ENCODE peak calls at places on chromosomes 7 and 10, in eight cellular contexts. One of them, this sample, is unnamed.

GRCh38 chr7:113270790-113271189 is 152.4 kb upstream of the SMIM30 start:
- DNase-seq in type B pancreatic cell: no peak
- DNase-seq in Calu3: no peak
- DNase-seq in NCI-H2081 treated with DMSO at 0.1 percent for 48 hours: no peak
- DNase-seq in stimulated activated CD4-positive, alpha-beta T cell treated with anti-CD3 and anti-CD28 coated beads, TNF-alpha, amount 100 ng/mL, for 24 hours: no peak
- DNase-seq in retina: no peak
- DNase-seq in iPS-NIHi11: no peak
- DNase-seq in lower leg skin: no peak
- DNase-seq in this sample: no peak

GRCh38 chr7:36943591-36944430 is 219.5 kb upstream of the AOAH start:
- DNase-seq in stimulated activated CD4-positive, alpha-beta T cell treated with anti-CD3 and anti-CD28 coated beads, TNF-alpha, amount 100 ng/mL, for 24 hours: no peak
- DNase-seq in Calu3: no peak
- DNase-seq in lower leg skin: no peak
- DNase-seq in NCI-H2081 treated with DMSO at 0.1 percent for 48 hours: no peak
- DNase-seq in iPS-NIHi11: no peak
- DNase-seq in retina: no peak
- DNase-seq in type B pancreatic cell: no peak
- DNase-seq in this sample: no peak

GRCh38 chr7:128785738-128786137 is 6.0 kb upstream of the CCDC136 start:
- DNase-seq in lower leg skin: no peak
- DNase-seq in NCI-H2081 treated with DMSO at 0.1 percent for 48 hours: no peak
- DNase-seq in Calu3: no peak
- DNase-seq in type B pancreatic cell: no peak
- DNase-seq in retina: no peak
- DNase-seq in iPS-NIHi11: no peak
- DNase-seq in stimulated activated CD4-positive, alpha-beta T cell treated with anti-CD3 and anti-CD28 coated beads, TNF-alpha, amount 100 ng/mL, for 24 hours: no peak
- DNase-seq in this sample: no peak

GRCh38 chr10:120308590-120308989 is 148.4 kb upstream of the PLPP4 start:
- DNase-seq in NCI-H2081 treated with DMSO at 0.1 percent for 48 hours: no peak
- DNase-seq in iPS-NIHi11: no peak
- DNase-seq in type B pancreatic cell: no peak
- DNase-seq in stimulated activated CD4-positive, alpha-beta T cell treated with anti-CD3 and anti-CD28 coated beads, TNF-alpha, amount 100 ng/mL, for 24 hours: no peak
- DNase-seq in Calu3: no peak
- DNase-seq in lower leg skin: no peak
- DNase-seq in retina: no peak
- DNase-seq in this sample: no peak

GRCh38 chr7:134313543-134313942 is 3.2 kb downstream of the SLC35B4 start:
- DNase-seq in lower leg skin: no peak
- DNase-seq in NCI-H2081 treated with DMSO at 0.1 percent for 48 hours: no peak
- DNase-seq in iPS-NIHi11: no peak
- DNase-seq in retina: no peak
- DNase-seq in Calu3: no peak
- DNase-seq in stimulated activated CD4-positive, alpha-beta T cell treated with anti-CD3 and anti-CD28 coated beads, TNF-alpha, amount 100 ng/mL, for 24 hours: no peak
- DNase-seq in type B pancreatic cell: no peak
- DNase-seq in this sample: no peak

GRCh38 chr10:108097258-108097657 is 932.8 kb upstream of the SORCS1 start:
- DNase-seq in stimulated activated CD4-positive, alpha-beta T cell treated with anti-CD3 and anti-CD28 coated beads, TNF-alpha, amount 100 ng/mL, for 24 hours: no peak
- DNase-seq in iPS-NIHi11: no peak
- DNase-seq in lower leg skin: no peak
- DNase-seq in Calu3: no peak
- DNase-seq in retina: no peak
- DNase-seq in type B pancreatic cell: no peak
- DNase-seq in NCI-H2081 treated with DMSO at 0.1 percent for 48 hours: no peak
- DNase-seq in this sample: no peak

GRCh38 chr10:8044908-8045727 is 9.4 kb upstream of the GATA3 start:
- DNase-seq in stimulated activated CD4-positive, alpha-beta T cell treated with anti-CD3 and anti-CD28 coated beads, TNF-alpha, amount 100 ng/mL, for 24 hours: no peak
- DNase-seq in iPS-NIHi11: peak
- DNase-seq in lower leg skin: no peak
- DNase-seq in type B pancreatic cell: no peak
- DNase-seq in retina: peak
- DNase-seq in NCI-H2081 treated with DMSO at 0.1 percent for 48 hours: no peak
- DNase-seq in Calu3: no peak
- DNase-seq in this sample: no peak

GRCh38 chr7:155930061-155930460 is 117.8 kb upstream of the SHH start:
- DNase-seq in lower leg skin: no peak
- DNase-seq in NCI-H2081 treated with DMSO at 0.1 percent for 48 hours: no peak
- DNase-seq in stimulated activated CD4-positive, alpha-beta T cell treated with anti-CD3 and anti-CD28 coated beads, TNF-alpha, amount 100 ng/mL, for 24 hours: no peak
- DNase-seq in type B pancreatic cell: no peak
- DNase-seq in Calu3: no peak
- DNase-seq in retina: no peak
- DNase-seq in iPS-NIHi11: no peak
- DNase-seq in this sample: no peak

GRCh38 chr7:78039791-78040776 is 241.5 kb downstream of the PHTF2 start:
- DNase-seq in iPS-NIHi11: peak
- DNase-seq in lower leg skin: no peak
- DNase-seq in NCI-H2081 treated with DMSO at 0.1 percent for 48 hours: no peak
- DNase-seq in stimulated activated CD4-positive, alpha-beta T cell treated with anti-CD3 and anti-CD28 coated beads, TNF-alpha, amount 100 ng/mL, for 24 hours: peak
- DNase-seq in type B pancreatic cell: no peak
- DNase-seq in retina: peak
- DNase-seq in Calu3: no peak
- DNase-seq in this sample: no peak

GRCh38 chr10:35545878-35546631 is 59.1 kb upstream of the GJD4 start:
- DNase-seq in Calu3: no peak
- DNase-seq in type B pancreatic cell: no peak
- DNase-seq in iPS-NIHi11: no peak
- DNase-seq in retina: no peak
- DNase-seq in stimulated activated CD4-positive, alpha-beta T cell treated with anti-CD3 and anti-CD28 coated beads, TNF-alpha, amount 100 ng/mL, for 24 hours: no peak
- DNase-seq in lower leg skin: no peak
- DNase-seq in NCI-H2081 treated with DMSO at 0.1 percent for 48 hours: no peak
- DNase-seq in this sample: peak

GRCh38 chr7:64876792-64877713 is 26.0 kb upstream of the ZNF273 start:
- DNase-seq in type B pancreatic cell: peak
- DNase-seq in lower leg skin: peak
- DNase-seq in iPS-NIHi11: peak
- DNase-seq in retina: peak
- DNase-seq in NCI-H2081 treated with DMSO at 0.1 percent for 48 hours: no peak
- DNase-seq in stimulated activated CD4-positive, alpha-beta T cell treated with anti-CD3 and anti-CD28 coated beads, TNF-alpha, amount 100 ng/mL, for 24 hours: no peak
- DNase-seq in Calu3: no peak
- DNase-seq in this sample: no peak

GRCh38 chr7:11505471-11505870 is 326.5 kb downstream of the THSD7A start:
- DNase-seq in Calu3: no peak
- DNase-seq in lower leg skin: no peak
- DNase-seq in retina: no peak
- DNase-seq in iPS-NIHi11: no peak
- DNase-seq in NCI-H2081 treated with DMSO at 0.1 percent for 48 hours: no peak
- DNase-seq in stimulated activated CD4-positive, alpha-beta T cell treated with anti-CD3 and anti-CD28 coated beads, TNF-alpha, amount 100 ng/mL, for 24 hours: no peak
- DNase-seq in type B pancreatic cell: no peak
- DNase-seq in this sample: no peak

GRCh38 chr7:64875658-64876406 is 27.2 kb upstream of the ZNF273 start:
- DNase-seq in type B pancreatic cell: peak
- DNase-seq in stimulated activated CD4-positive, alpha-beta T cell treated with anti-CD3 and anti-CD28 coated beads, TNF-alpha, amount 100 ng/mL, for 24 hours: no peak
- DNase-seq in iPS-NIHi11: peak
- DNase-seq in Calu3: no peak
- DNase-seq in NCI-H2081 treated with DMSO at 0.1 percent for 48 hours: no peak
- DNase-seq in lower leg skin: no peak
- DNase-seq in retina: no peak
- DNase-seq in this sample: no peak

GRCh38 chr10:86798636-86799035 is 42.2 kb downstream of the BMPR1A start:
- DNase-seq in retina: no peak
- DNase-seq in type B pancreatic cell: no peak
- DNase-seq in stimulated activated CD4-positive, alpha-beta T cell treated with anti-CD3 and anti-CD28 coated beads, TNF-alpha, amount 100 ng/mL, for 24 hours: no peak
- DNase-seq in iPS-NIHi11: no peak
- DNase-seq in NCI-H2081 treated with DMSO at 0.1 percent for 48 hours: no peak
- DNase-seq in lower leg skin: no peak
- DNase-seq in Calu3: no peak
- DNase-seq in this sample: no peak

GRCh38 chr10:71074176-71074755 is 138.1 kb upstream of the UNC5B start:
- DNase-seq in lower leg skin: no peak
- DNase-seq in Calu3: no peak
- DNase-seq in stimulated activated CD4-positive, alpha-beta T cell treated with anti-CD3 and anti-CD28 coated beads, TNF-alpha, amount 100 ng/mL, for 24 hours: no peak
- DNase-seq in retina: no peak
- DNase-seq in NCI-H2081 treated with DMSO at 0.1 percent for 48 hours: no peak
- DNase-seq in iPS-NIHi11: peak
- DNase-seq in type B pancreatic cell: no peak
- DNase-seq in this sample: no peak

GRCh38 chr7:47551550-47552121 is 30.3 kb downstream of the TNS3 start:
- DNase-seq in lower leg skin: no peak
- DNase-seq in retina: no peak
- DNase-seq in NCI-H2081 treated with DMSO at 0.1 percent for 48 hours: no peak
- DNase-seq in type B pancreatic cell: no peak
- DNase-seq in Calu3: no peak
- DNase-seq in iPS-NIHi11: no peak
- DNase-seq in stimulated activated CD4-positive, alpha-beta T cell treated with anti-CD3 and anti-CD28 coated beads, TNF-alpha, amount 100 ng/mL, for 24 hours: no peak
- DNase-seq in this sample: no peak

GRCh38 chr10:6748981-6749630 is 169.0 kb upstream of the PRKCQ start:
- DNase-seq in lower leg skin: no peak
- DNase-seq in retina: no peak
- DNase-seq in NCI-H2081 treated with DMSO at 0.1 percent for 48 hours: no peak
- DNase-seq in stimulated activated CD4-positive, alpha-beta T cell treated with anti-CD3 and anti-CD28 coated beads, TNF-alpha, amount 100 ng/mL, for 24 hours: no peak
- DNase-seq in Calu3: peak
- DNase-seq in type B pancreatic cell: no peak
- DNase-seq in iPS-NIHi11: peak
- DNase-seq in this sample: peak

GRCh38 chr7:155377837-155378579 is 79.9 kb upstream of the EN2 start:
- DNase-seq in NCI-H2081 treated with DMSO at 0.1 percent for 48 hours: no peak
- DNase-seq in Calu3: peak
- DNase-seq in type B pancreatic cell: no peak
- DNase-seq in lower leg skin: no peak
- DNase-seq in retina: peak
- DNase-seq in iPS-NIHi11: peak
- DNase-seq in stimulated activated CD4-positive, alpha-beta T cell treated with anti-CD3 and anti-CD28 coated beads, TNF-alpha, amount 100 ng/mL, for 24 hours: no peak
- DNase-seq in this sample: no peak

GRCh38 chr7:32108651-32109050 is 38.4 kb upstream of the PDE1C start:
- DNase-seq in Calu3: no peak
- DNase-seq in retina: no peak
- DNase-seq in NCI-H2081 treated with DMSO at 0.1 percent for 48 hours: no peak
- DNase-seq in lower leg skin: no peak
- DNase-seq in iPS-NIHi11: no peak
- DNase-seq in stimulated activated CD4-positive, alpha-beta T cell treated with anti-CD3 and anti-CD28 coated beads, TNF-alpha, amount 100 ng/mL, for 24 hours: no peak
- DNase-seq in type B pancreatic cell: no peak
- DNase-seq in this sample: no peak

GRCh38 chr10:16756561-16757221 is 60.5 kb downstream of the RSU1 start:
- DNase-seq in type B pancreatic cell: no peak
- DNase-seq in Calu3: no peak
- DNase-seq in stimulated activated CD4-positive, alpha-beta T cell treated with anti-CD3 and anti-CD28 coated beads, TNF-alpha, amount 100 ng/mL, for 24 hours: no peak
- DNase-seq in NCI-H2081 treated with DMSO at 0.1 percent for 48 hours: no peak
- DNase-seq in iPS-NIHi11: no peak
- DNase-seq in lower leg skin: no peak
- DNase-seq in retina: no peak
- DNase-seq in this sample: no peak

GRCh38 chr10:4865945-4866661 is 40.1 kb downstream of the AKR1E2 start:
- DNase-seq in type B pancreatic cell: no peak
- DNase-seq in stimulated activated CD4-positive, alpha-beta T cell treated with anti-CD3 and anti-CD28 coated beads, TNF-alpha, amount 100 ng/mL, for 24 hours: no peak
- DNase-seq in lower leg skin: no peak
- DNase-seq in retina: no peak
- DNase-seq in NCI-H2081 treated with DMSO at 0.1 percent for 48 hours: no peak
- DNase-seq in Calu3: no peak
- DNase-seq in iPS-NIHi11: no peak
- DNase-seq in this sample: no peak

GRCh38 chr7:51949726-51950644 is 633.4 kb upstream of the COBL start:
- DNase-seq in retina: peak
- DNase-seq in NCI-H2081 treated with DMSO at 0.1 percent for 48 hours: peak
- DNase-seq in type B pancreatic cell: no peak
- DNase-seq in Calu3: no peak
- DNase-seq in stimulated activated CD4-positive, alpha-beta T cell treated with anti-CD3 and anti-CD28 coated beads, TNF-alpha, amount 100 ng/mL, for 24 hours: no peak
- DNase-seq in iPS-NIHi11: peak
- DNase-seq in lower leg skin: no peak
- DNase-seq in this sample: peak

GRCh38 chr7:55474944-55475911 is 97.1 kb downstream of the VOPP1 start:
- DNase-seq in Calu3: no peak
- DNase-seq in retina: no peak
- DNase-seq in iPS-NIHi11: no peak
- DNase-seq in stimulated activated CD4-positive, alpha-beta T cell treated with anti-CD3 and anti-CD28 coated beads, TNF-alpha, amount 100 ng/mL, for 24 hours: no peak
- DNase-seq in NCI-H2081 treated with DMSO at 0.1 percent for 48 hours: no peak
- DNase-seq in lower leg skin: no peak
- DNase-seq in type B pancreatic cell: no peak
- DNase-seq in this sample: no peak

GRCh38 chr10:117734626-117735405 is 192.3 kb downstream of the EMX2 start:
- DNase-seq in NCI-H2081 treated with DMSO at 0.1 percent for 48 hours: no peak
- DNase-seq in retina: peak
- DNase-seq in stimulated activated CD4-positive, alpha-beta T cell treated with anti-CD3 and anti-CD28 coated beads, TNF-alpha, amount 100 ng/mL, for 24 hours: no peak
- DNase-seq in Calu3: no peak
- DNase-seq in iPS-NIHi11: peak
- DNase-seq in type B pancreatic cell: peak
- DNase-seq in lower leg skin: no peak
- DNase-seq in this sample: no peak

GRCh38 chr7:6462094-6462493 is 14.3 kb upstream of the DAGLB start:
- DNase-seq in Calu3: no peak
- DNase-seq in stimulated activated CD4-positive, alpha-beta T cell treated with anti-CD3 and anti-CD28 coated beads, TNF-alpha, amount 100 ng/mL, for 24 hours: no peak
- DNase-seq in type B pancreatic cell: no peak
- DNase-seq in retina: no peak
- DNase-seq in lower leg skin: no peak
- DNase-seq in iPS-NIHi11: no peak
- DNase-seq in NCI-H2081 treated with DMSO at 0.1 percent for 48 hours: no peak
- DNase-seq in this sample: no peak

GRCh38 chr10:12684784-12685183 is 316.7 kb downstream of the CCDC3 start:
- DNase-seq in type B pancreatic cell: no peak
- DNase-seq in stimulated activated CD4-positive, alpha-beta T cell treated with anti-CD3 and anti-CD28 coated beads, TNF-alpha, amount 100 ng/mL, for 24 hours: no peak
- DNase-seq in Calu3: no peak
- DNase-seq in lower leg skin: no peak
- DNase-seq in NCI-H2081 treated with DMSO at 0.1 percent for 48 hours: no peak
- DNase-seq in retina: no peak
- DNase-seq in iPS-NIHi11: no peak
- DNase-seq in this sample: no peak